ENCODE peak calls at places on chromosome 1, in six cellular contexts. S is stimulated activated CD4-positive, alpha-beta T cell treated with anti-CD3 and anti-CD28 coated beads, TNF-alpha, amount 100 ng/mL, for 24 hours; N is prostate gland; V is mucosa of gallbladder; U is thoracic aorta; A is NCI-H526. X is an unnamed sample.

GRCh38 chr1:10720635-10721034 is 75.8 kb downstream of the CASZ1 start:
- DNase-seq in S (no peak), N (no peak), V (no peak), U (no peak), A (no peak), X (no peak)

GRCh38 chr1:228021526-228022030 is 14.8 kb downstream of the WNT3A start:
- DNase-seq in S (no peak), N (no peak), V (peak; percentile 68), U (no peak), A (no peak), X (no peak)

GRCh38 chr1:32818804-32819541 is 1.5 kb downstream of the S100PBP start:
- DNase-seq in S (no peak), N (no peak), V (no peak), U (no peak), A (no peak), X (no peak)

GRCh38 chr1:25134801-25135585 is 97.3 kb downstream of the SYF2 start:
- DNase-seq in S (no peak), N (no peak), V (no peak), U (no peak), A (no peak), X (no peak)

GRCh38 chr1:115925511-115925910 is 50.8 kb upstream of the SLC22A15 start:
- DNase-seq in S (no peak), N (no peak), V (no peak), U (no peak), A (no peak), X (no peak)

GRCh38 chr1:24903955-24904730 is 25.9 kb downstream of the RUNX3 start:
- DNase-seq in S (no peak), N (no peak), V (no peak), U (no peak), A (no peak), X (no peak)

GRCh38 chr1:83516369-83516768 is 482.6 kb downstream of the TTLL7 start:
- DNase-seq in S (no peak), N (no peak), V (no peak), U (no peak), A (no peak), X (no peak)

GRCh38 chr1:32540589-32540988 is 1.4 kb downstream of the ZBTB8A start:
- DNase-seq in S (no peak), N (no peak), V (no peak), U (no peak), A (peak; percentile 60), X (no peak)

GRCh38 chr1:174975764-174976163 is 24.0 kb upstream of the CACYBP start:
- DNase-seq in S (no peak), N (no peak), V (no peak), U (no peak), A (no peak), X (no peak)

GRCh38 chr1:20698195-20698910 is 19.5 kb downstream of the KIF17 start:
- DNase-seq in S (no peak), N (no peak), V (no peak), U (no peak), A (no peak), X (no peak)

GRCh38 chr1:56446531-56447098 is 132.7 kb downstream of the PLPP3 start:
- DNase-seq in S (no peak), N (no peak), V (no peak), U (peak; percentile 76), A (no peak), X (no peak)

GRCh38 chr1:42209516-42210370 is 45.2 kb upstream of the GUCA2A start:
- DNase-seq in S (no peak), N (no peak), V (no peak), U (no peak), A (no peak), X (no peak)

X was measured in SW 1271.